ENCODE peak calls at places on chromosomes 16 and 17, in seven cellular contexts. A, D, B, Y, S, G and M are unnamed samples.

GRCh38 chr17:17456251-17456650 is 20.5 kb upstream of the MED9 start:
- DNase-seq in A (no peak), D (no peak), B (no peak), Y (no peak), S (no peak), G (no peak), M (no peak)

GRCh38 chr16:4733747-4734062 is 366 bp downstream of the ANKS3 start:
- DNase-seq in A (peak), D (no peak), B (no peak), Y (peak), S (no peak), G (no peak), M (no peak)

GRCh38 chr16:2824626-2825025 is 5.5 kb upstream of the ZG16B start:
- DNase-seq in A (no peak), D (no peak), B (peak), Y (no peak), S (no peak), G (no peak), M (no peak)

GRCh38 chr17:77444653-77445029 is 303.9 kb downstream of the SEC14L1 start:
- DNase-seq in A (no peak), D (peak), B (no peak), Y (no peak), S (no peak), G (no peak), M (peak)

GRCh38 chr16:85195884-85196816 is 83.9 kb upstream of the CIBAR2 start:
- DNase-seq in A (no peak), D (no peak), B (no peak), Y (no peak), S (no peak), G (no peak), M (peak)

GRCh38 chr17:76641501-76641900 is 2.1 kb downstream of the ST6GALNAC1 start:
- DNase-seq in A (peak), D (no peak), B (no peak), Y (no peak), S (peak), G (peak), M (no peak)

GRCh38 chr16:53775106-53775820 is 71.3 kb downstream of the FTO start:
- DNase-seq in A (no peak), D (peak), B (no peak), Y (no peak), S (no peak), G (no peak), M (no peak)

GRCh38 chr17:76384987-76385891 is 830 bp downstream of the SPHK1 start:
- DNase-seq in A (peak), D (peak), B (peak), Y (peak), S (peak), G (peak), M (peak)

GRCh38 chr17:53797497-53797896 is 25.2 kb upstream of the KIF2B start:
- DNase-seq in A (no peak), D (no peak), B (no peak), Y (no peak), S (no peak), G (no peak), M (no peak)

GRCh38 chr16:27253526-27253930 is 15.0 kb downstream of the NSMCE1 start:
- DNase-seq in A (peak), D (peak), B (no peak), Y (no peak), S (peak), G (peak), M (peak)

GRCh38 chr17:42743595-42744282 is 1.1 kb downstream of the EZH1 start:
- DNase-seq in A (peak), D (no peak), B (no peak), Y (no peak), S (no peak), G (no peak), M (no peak)

GRCh38 chr17:28807925-28808641 is 34.5 kb downstream of the FAM222B start:
- DNase-seq in A (peak), D (peak), B (no peak), Y (no peak), S (peak), G (peak), M (peak)

GRCh38 chr16:3513892-3514600 is 13.2 kb downstream of the CLUAP1 start:
- DNase-seq in A (no peak), D (peak), B (no peak), Y (no peak), S (peak), G (peak), M (no peak)

GRCh38 chr16:66935319-66936011 is at the start of gene CES2:
- DNase-seq in A (no peak), D (peak), B (no peak), Y (peak), S (peak), G (peak), M (peak)

GRCh38 chr16:57592591-57593003 is 35.8 kb upstream of the ADGRG1 start:
- DNase-seq in A (no peak), D (no peak), B (no peak), Y (no peak), S (no peak), G (no peak), M (no peak)

GRCh38 chr16:12188674-12189249 is 212.2 kb downstream of the SNX29 start:
- DNase-seq in A (no peak), D (no peak), B (no peak), Y (no peak), S (peak), G (no peak), M (peak)

GRCh38 chr16:78115659-78116058 is 16.2 kb downstream of the WWOX start:
- DNase-seq in A (no peak), D (no peak), B (no peak), Y (no peak), S (no peak), G (no peak), M (no peak)

GRCh38 chr16:88387941-88388627 is 5.3 kb downstream of the ZNF469 start:
- DNase-seq in A (peak), D (no peak), B (peak), Y (peak), S (peak), G (peak), M (peak)

GRCh38 chr17:27956601-27957445 is 63.7 kb upstream of the LYRM9 start:
- DNase-seq in A (no peak), D (no peak), B (no peak), Y (no peak), S (no peak), G (no peak), M (peak)

GRCh38 chr16:4314532-4315184 is 1.2 kb upstream of the GLIS2 start:
- DNase-seq in A (peak), D (peak), B (peak), Y (no peak), S (peak), G (peak), M (peak)

GRCh38 chr16:46673320-46674013 is 15.5 kb downstream of the VPS35 start:
- DNase-seq in A (peak), D (peak), B (no peak), Y (peak), S (peak), G (peak), M (peak)

GRCh38 chr16:79767597-79768280 is 167.2 kb upstream of the MAF start:
- DNase-seq in A (no peak), D (peak), B (no peak), Y (no peak), S (peak), G (peak), M (peak)

GRCh38 chr17:73194514-73195222 is 1.8 kb downstream of the COG1 start:
- DNase-seq in A (no peak), D (peak), B (no peak), Y (no peak), S (no peak), G (peak), M (peak)

GRCh38 chr16:81429045-81429521 is 15.5 kb upstream of the CMIP start:
- DNase-seq in A (no peak), D (peak), B (no peak), Y (no peak), S (no peak), G (no peak), M (peak)

GRCh38 chr16:55666012-55666411 is 10.2 kb downstream of the SLC6A2 start:
- DNase-seq in A (no peak), D (no peak), B (no peak), Y (no peak), S (no peak), G (no peak), M (no peak)

GRCh38 chr16:55665511-55665910 is 9.7 kb downstream of the SLC6A2 start:
- DNase-seq in A (no peak), D (no peak), B (no peak), Y (no peak), S (no peak), G (no peak), M (no peak)

GRCh38 chr16:55663770-55664677 is 8.2 kb downstream of the SLC6A2 start:
- DNase-seq in A (no peak), D (no peak), B (no peak), Y (no peak), S (peak), G (peak), M (peak)

GRCh38 chr16:55663225-55663624 is 7.4 kb downstream of the SLC6A2 start:
- DNase-seq in A (no peak), D (no peak), B (no peak), Y (no peak), S (no peak), G (no peak), M (no peak)

DNA sequence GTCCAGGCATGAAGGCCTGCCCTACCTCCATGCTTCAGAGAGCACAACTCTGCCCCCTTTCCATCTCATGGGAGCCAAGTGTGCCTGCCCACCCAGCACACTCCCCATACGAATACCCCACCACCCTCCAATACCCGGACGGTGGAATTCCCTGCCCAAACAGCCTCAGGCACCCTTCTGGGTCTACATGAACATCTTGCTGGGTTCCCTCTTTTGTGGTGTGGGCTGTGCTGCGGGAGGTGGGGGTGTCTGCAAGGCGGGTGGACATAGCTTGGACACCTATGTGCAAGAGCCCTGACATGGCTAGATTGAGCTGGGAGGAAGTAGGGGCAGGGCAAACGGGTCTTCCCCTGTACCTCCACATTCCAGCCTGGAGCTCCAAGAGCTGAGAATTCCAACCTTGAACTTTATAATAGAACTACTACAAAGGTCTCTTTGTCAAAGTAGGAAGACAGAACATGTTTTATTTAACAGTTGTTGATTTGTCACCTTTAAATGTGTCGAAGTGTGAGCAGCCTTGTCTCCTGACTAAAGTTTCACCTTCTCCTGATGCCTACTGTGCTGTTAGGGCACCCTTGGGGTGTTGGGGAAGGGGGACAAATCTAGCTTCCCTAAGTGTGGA is 9.1 kb downstream of the SLC6A2 start:
- DNase-seq in A (no peak), D (no peak), B (no peak), Y (no peak), S (no peak), G (no peak), M (no peak)
- H3K4me3 ChIP-seq in A (no peak), D (no peak), B (no peak), Y (no peak), S (no peak), G (no peak), M (no peak)

GRCh38 chr17:57388326-57388725 is 132.0 kb downstream of the MSI2 start:
- DNase-seq in A (no peak), D (no peak), B (no peak), Y (no peak), S (no peak), G (no peak), M (no peak)
- TF ChIP-seq CTCF in A (no peak), D (no peak), B (no peak), Y (no peak), S (no peak), G (no peak), M (no peak)

DNA sequence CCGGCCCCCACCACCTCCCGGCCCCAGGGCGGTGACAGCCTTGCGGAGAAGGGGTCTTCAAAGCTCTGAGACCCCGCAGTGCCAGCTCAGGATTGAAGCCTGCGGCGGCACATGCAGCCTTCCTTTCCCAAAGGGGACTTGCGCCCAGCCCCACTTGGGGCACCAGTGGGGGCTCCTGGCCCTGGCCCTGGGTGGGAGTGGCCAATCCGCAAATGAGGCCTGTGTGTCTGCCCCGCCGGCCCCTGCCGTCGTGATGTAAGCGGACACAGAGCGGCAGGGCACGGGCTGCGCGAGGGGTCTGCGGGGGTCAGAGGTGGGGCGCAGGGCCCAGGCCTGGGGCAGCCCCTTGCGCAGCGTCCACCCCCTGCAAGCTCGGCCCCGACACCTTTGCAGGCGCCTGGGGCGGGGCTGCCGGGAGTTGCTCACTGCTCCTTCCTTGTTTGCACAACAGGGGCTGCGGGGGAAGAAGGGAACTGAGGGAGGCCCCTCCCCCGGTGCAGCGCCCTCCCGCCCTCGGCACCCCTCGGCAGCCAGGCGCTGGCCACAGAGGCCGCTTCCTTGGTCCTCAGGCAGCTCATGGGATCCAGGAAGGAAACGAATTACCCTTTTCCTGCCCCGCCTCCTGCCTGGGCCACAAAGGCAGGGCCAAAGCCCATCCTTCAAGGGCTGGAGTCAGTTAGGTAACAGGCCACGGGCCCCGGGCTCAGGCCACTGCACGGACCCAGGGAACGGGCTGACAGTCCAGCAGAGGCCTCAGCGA is 2.9 kb downstream of the SLC16A3 start:
- DNase-seq in A (peak), D (peak), B (peak), Y (peak), S (no peak), G (no peak), M (peak)
- H3K4me3 ChIP-seq in A (peak), D (peak), B (peak), Y (peak), S (peak), G (peak), M (peak)

GRCh38 chr16:82755570-82756282 is 129.0 kb downstream of the CDH13 start:
- DNase-seq in A (no peak), D (no peak), B (no peak), Y (no peak), S (no peak), G (no peak), M (peak)
- TF ChIP-seq CTCF in A (peak), D (peak), B (peak), Y (no peak), S (peak), G (no peak), M (no peak)

DNA sequence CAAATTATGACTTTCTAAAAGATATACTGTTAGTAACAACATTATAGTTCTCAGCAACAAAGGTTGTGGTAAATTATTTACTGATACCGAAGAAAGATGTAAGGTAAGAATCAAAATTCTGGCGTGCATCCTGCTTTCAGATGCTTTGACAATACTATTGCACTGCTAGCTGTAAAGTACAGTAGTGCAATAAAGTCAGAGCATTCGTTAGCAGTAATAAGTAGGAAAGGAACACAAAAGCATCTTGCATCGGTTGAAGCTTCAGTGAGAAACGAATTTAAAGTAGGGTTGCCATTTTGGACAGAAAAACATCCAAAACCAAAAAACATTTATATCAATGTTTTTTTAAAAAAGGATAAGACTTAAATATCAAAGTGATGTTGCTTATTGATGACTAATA is 4.0 kb downstream of the SKA2 start:
- DNase-seq in A (no peak), D (peak), B (no peak), Y (no peak), S (no peak), G (no peak), M (no peak)
- H3K4me3 ChIP-seq in A (no peak), D (no peak), B (no peak), Y (no peak), S (no peak), G (no peak), M (no peak)

DNA sequence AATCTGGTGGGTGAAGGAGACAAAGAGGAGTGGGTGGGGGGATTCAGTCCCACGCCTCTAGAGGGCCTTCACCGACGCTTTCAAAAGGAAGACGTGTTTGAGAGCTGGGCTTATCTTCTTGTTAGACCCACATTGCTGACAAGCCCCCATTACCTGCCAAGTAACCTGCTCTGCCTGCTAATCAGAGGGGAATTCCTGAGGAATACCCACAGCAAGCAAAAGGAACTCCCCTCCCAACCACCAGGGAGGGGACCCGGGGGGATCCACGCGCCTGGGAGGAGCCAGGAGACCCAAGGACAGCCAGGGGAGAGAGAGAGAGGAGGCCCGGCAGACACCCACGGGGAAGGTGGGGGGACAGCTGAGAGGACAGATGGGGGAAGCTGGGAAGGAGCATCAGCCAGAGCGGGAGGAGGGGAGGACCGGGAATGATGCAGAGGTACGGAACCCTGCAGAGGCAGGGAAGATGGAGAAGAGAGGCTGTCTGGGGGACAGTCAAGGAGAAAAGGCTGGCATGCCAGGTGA is 986 bp downstream of the MTMR4 start:
- DNase-seq in A (no peak), D (no peak), B (no peak), Y (no peak), S (no peak), G (no peak), M (no peak)
- TF ChIP-seq CTCF in A (no peak), D (no peak), B (no peak), Y (no peak), S (no peak), G (no peak), M (no peak)

GRCh38 chr17:80026359-80027042 is 9.2 kb downstream of the TBC1D16 start:
- DNase-seq in A (no peak), D (no peak), B (no peak), Y (no peak), S (no peak), G (no peak), M (no peak)

GRCh38 chr17:80024206-80024972 is 11.3 kb downstream of the TBC1D16 start:
- DNase-seq in A (no peak), D (no peak), B (no peak), Y (no peak), S (peak), G (no peak), M (peak)

GRCh38 chr17:80025796-80026195 is 9.9 kb downstream of the TBC1D16 start:
- DNase-seq in A (no peak), D (no peak), B (no peak), Y (no peak), S (no peak), G (no peak), M (no peak)

GRCh38 chr17:80023261-80024205 is 12.1 kb downstream of the TBC1D16 start:
- DNase-seq in A (no peak), D (peak), B (no peak), Y (no peak), S (no peak), G (no peak), M (peak)

GRCh38 chr17:80025140-80025539 is 10.5 kb downstream of the TBC1D16 start:
- DNase-seq in A (no peak), D (peak), B (no peak), Y (no peak), S (no peak), G (peak), M (no peak)
- H3K4me3 ChIP-seq in A (no peak), D (no peak), B (no peak), Y (no peak), S (no peak), G (no peak), M (no peak)

GRCh38 chr16:28824548-28824973 is 1.8 kb downstream of the ATXN2L start:
- DNase-seq in A (no peak), D (no peak), B (no peak), Y (no peak), S (no peak), G (no peak), M (no peak)

GRCh38 chr16:28823719-28824547 is 1.1 kb downstream of the ATXN2L start:
- DNase-seq in A (peak), D (peak), B (peak), Y (peak), S (peak), G (peak), M (peak)

GRCh38 chr16:28823291-28823718 is 506 bp downstream of the ATXN2L start:
- DNase-seq in A (no peak), D (no peak), B (no peak), Y (no peak), S (no peak), G (no peak), M (no peak)

GRCh38 chr16:28821874-28822519 is 802 bp upstream of the ATXN2L start:
- DNase-seq in A (no peak), D (peak), B (no peak), Y (no peak), S (no peak), G (no peak), M (no peak)

GRCh38 chr16:28822520-28823290 is at the start of gene ATXN2L:
- DNase-seq in A (peak), D (peak), B (peak), Y (peak), S (peak), G (peak), M (peak)
- TF ChIP-seq CTCF in A (no peak), D (no peak), B (no peak), Y (no peak), S (no peak), G (no peak), M (no peak)

DNA sequence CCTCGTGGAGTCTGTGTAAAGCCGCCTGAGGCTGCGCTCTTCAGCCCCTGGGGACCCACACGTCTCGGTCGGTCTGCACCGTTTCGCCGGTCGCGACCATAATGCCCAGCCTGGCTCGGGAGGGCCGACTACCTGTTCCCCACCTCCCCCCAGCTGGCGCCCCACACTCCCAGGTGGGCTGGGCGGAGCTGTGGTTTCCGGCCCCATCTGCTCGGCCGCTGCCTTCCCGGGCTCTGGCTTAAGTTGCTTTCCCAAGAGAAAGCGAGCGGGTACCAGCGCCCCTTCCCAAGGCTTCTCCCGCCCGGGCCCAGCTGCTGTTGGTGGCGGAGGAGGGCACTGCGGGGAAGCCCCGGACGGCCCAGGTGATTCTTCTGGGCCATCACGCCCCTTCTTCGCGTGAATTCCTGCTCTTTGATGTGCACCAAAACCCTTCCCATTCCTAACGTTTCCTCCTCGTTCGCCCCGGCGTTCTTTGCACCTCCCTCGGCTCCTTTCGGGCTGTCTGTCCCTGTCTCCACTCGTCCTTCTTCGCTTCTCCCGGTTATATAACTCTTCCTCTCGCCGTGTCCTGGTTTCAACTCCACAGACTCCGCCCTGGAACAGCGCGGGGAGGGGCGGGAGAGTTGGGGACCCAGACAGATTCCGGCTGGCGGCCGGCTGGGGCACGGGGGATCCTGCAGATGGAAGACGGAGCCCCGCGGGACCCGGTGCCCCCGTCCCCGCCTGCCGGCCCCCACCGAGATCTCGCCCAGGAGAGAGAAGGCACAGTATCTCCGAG is 2.0 kb downstream of the KDM6B start:
- DNase-seq in A (peak), D (no peak), B (peak), Y (peak), S (peak), G (peak), M (peak)
- H3K4me3 ChIP-seq in A (peak), D (peak), B (peak), Y (peak), S (peak), G (peak), M (peak)